ENCODE peak calls at places on chromosomes 4 and X, in eight cellular contexts. R, T, E, N, Z, K, H and X are unnamed samples.

GRCh38 chr4:140448162-140448561 is 20.7 kb upstream of the CLGN start:
- DNase-seq in R (no peak), T (no peak), E (no peak), N (no peak), Z (peak; percentile 68), K (no peak), H (peak; percentile 15), X (no peak)

GRCh38 chr4:20431422-20432014 is 179.8 kb downstream of the SLIT2 start:
- DNase-seq in R (no peak), T (peak; percentile 54), E (peak; percentile 24), N (no peak), Z (no peak), K (peak; percentile 43), H (peak; percentile 23), X (no peak)

GRCh38 chr4:6416518-6417286 is 55.7 kb downstream of the PPP2R2C start:
- DNase-seq in R (no peak), T (peak; percentile 5), E (no peak), N (no peak), Z (no peak), K (no peak), H (no peak), X (no peak)

GRCh38 chrX:111095974-111096870 is at the start of gene PAK3:
- DNase-seq in R (no peak), T (peak; percentile 86), E (peak; percentile 15), N (no peak), Z (peak; percentile 65), K (peak; percentile 1), H (peak; percentile 33), X (peak; percentile 69)

GRCh38 chr4:10253765-10254164 is 137.2 kb upstream of the WDR1 start:
- DNase-seq in R (no peak), T (no peak), E (no peak), N (no peak), Z (no peak), K (no peak), H (no peak), X (peak; percentile 62)

GRCh38 chr4:15469402-15470148 is at the start of gene CC2D2A:
- DNase-seq in R (peak; percentile 38), T (peak; percentile 87), E (peak; percentile 81), N (no peak), Z (peak; percentile 47), K (peak; percentile 67), H (peak; percentile 75), X (peak; percentile 45)

GRCh38 chr4:128061566-128062536 is 739 bp downstream of the LARP1B start:
- DNase-seq in R (peak; percentile 26), T (peak; percentile 86), E (peak; percentile 81), N (peak; percentile 64), Z (peak; percentile 59), K (peak; percentile 64), H (peak; percentile 27), X (peak; percentile 69)

GRCh38 chr4:125432078-125432477 is 117.3 kb downstream of the FAT4 start:
- DNase-seq in R (no peak), T (peak; percentile 88), E (peak; percentile 7), N (peak; percentile 0), Z (no peak), K (no peak), H (peak; percentile 46), X (no peak)

GRCh38 chr4:176814770-176815169 is 22.0 kb upstream of the VEGFC start:
- DNase-seq in R (no peak), T (no peak), E (peak; percentile 82), N (no peak), Z (no peak), K (no peak), H (no peak), X (no peak)

GRCh38 chr4:7949759-7950158 is 10.1 kb upstream of the AFAP1 start:
- DNase-seq in R (no peak), T (no peak), E (no peak), N (no peak), Z (no peak), K (no peak), H (no peak), X (no peak)

GRCh38 chr4:107619065-107619464 is 101.0 kb downstream of the PAPSS1 start:
- DNase-seq in R (no peak), T (peak; percentile 78), E (peak; percentile 90), N (no peak), Z (no peak), K (peak; percentile 44), H (peak; percentile 39), X (peak; percentile 11)

GRCh38 chr4:8766610-8767009 is 105.0 kb downstream of the HMX1 start:
- DNase-seq in R (no peak), T (no peak), E (no peak), N (no peak), Z (no peak), K (no peak), H (no peak), X (no peak)

GRCh38 chr4:38073596-38074234 is 113.5 kb downstream of the PTTG2 start:
- DNase-seq in R (no peak), T (no peak), E (peak; percentile 46), N (no peak), Z (no peak), K (no peak), H (no peak), X (no peak)

GRCh38 chr4:56183344-56183959 is 203.8 kb downstream of the AASDH start:
- DNase-seq in R (no peak), T (peak; percentile 53), E (no peak), N (no peak), Z (no peak), K (peak; percentile 10), H (no peak), X (no peak)

GRCh38 chrX:19810809-19811208 is 76.6 kb downstream of the SH3KBP1 start:
- DNase-seq in R (no peak), T (no peak), E (peak; percentile 70), N (peak; percentile 16), Z (no peak), K (no peak), H (peak; percentile 88), X (no peak)

GRCh38 chr4:48258845-48259397 is 10.7 kb downstream of the TEC start:
- DNase-seq in R (no peak), T (no peak), E (no peak), N (no peak), Z (no peak), K (no peak), H (no peak), X (no peak)

GRCh38 chr4:173531085-173531965 is 1.3 kb upstream of the HAND2 start:
- DNase-seq in R (no peak), T (peak; percentile 45), E (peak; percentile 79), N (no peak), Z (no peak), K (no peak), H (no peak), X (no peak)

GRCh38 chr4:52823478-52824092 is 38.5 kb upstream of the RASL11B start:
- DNase-seq in R (no peak), T (no peak), E (peak; percentile 31), N (no peak), Z (peak; percentile 96), K (no peak), H (peak; percentile 7), X (peak; percentile 92)

GRCh38 chr4:83535945-83536648 is at the start of gene GPAT3:
- DNase-seq in R (peak; percentile 78), T (peak; percentile 71), E (peak; percentile 86), N (peak; percentile 64), Z (peak; percentile 87), K (peak; percentile 44), H (peak; percentile 60), X (peak; percentile 82)

GRCh38 chr4:72408568-72408967 is 160.5 kb downstream of the ADAMTS3 start:
- DNase-seq in R (no peak), T (no peak), E (no peak), N (no peak), Z (no peak), K (no peak), H (no peak), X (no peak)

GRCh38 chr4:15976456-15977096 is 13.6 kb upstream of the FGFBP2 start:
- DNase-seq in R (no peak), T (peak; percentile 65), E (peak; percentile 20), N (no peak), Z (no peak), K (no peak), H (no peak), X (no peak)

GRCh38 chrX:48936429-48937064 is 17.7 kb upstream of the PIM2 start:
- DNase-seq in R (no peak), T (no peak), E (no peak), N (no peak), Z (no peak), K (no peak), H (no peak), X (no peak)
- H3K4me2 ChIP-seq in R (no peak overlapping the region), T (no peak overlapping the region), E (no peak overlapping the region), N (no peak overlapping the region), Z (no peak overlapping the region), K (no peak overlapping the region), H (no peak overlapping the region), X (no peak overlapping the region)

DNA sequence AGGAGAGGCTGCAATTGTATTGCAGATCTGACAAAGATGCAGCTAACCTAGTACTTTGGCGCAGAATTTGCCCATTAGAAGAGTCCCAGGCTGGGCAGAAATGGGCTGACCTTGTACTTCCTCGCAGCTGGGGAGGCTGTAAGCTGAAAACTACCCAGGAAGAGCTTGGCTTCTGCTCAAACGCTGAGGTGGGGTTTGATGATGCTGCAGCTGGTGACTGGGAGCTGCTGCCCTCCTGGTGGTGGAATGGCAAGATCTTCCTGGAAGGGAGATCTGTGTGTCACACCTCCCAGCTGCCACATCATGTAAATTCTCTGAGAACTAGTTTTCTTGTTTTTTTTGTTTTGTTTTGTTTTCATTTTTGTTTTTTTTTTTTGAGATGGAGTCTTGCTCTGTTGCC is 17.4 kb downstream of the CCNG2 start:
- DNase-seq in R (no peak), T (peak; percentile 53), E (peak; percentile 82), N (no peak), Z (no peak), K (no peak), H (no peak), X (no peak)
- H3K4me1 ChIP-seq in R (no peaks in the 10 kb centered on the region), T (no peaks in the 10 kb centered on the region), E (peaks cover 34% of the 10 kb centered on the region), N (no peaks in the 10 kb centered on the region), Z (peaks cover 12% of the 10 kb centered on the region), K (no peaks in the 10 kb centered on the region), H (peaks cover 10% of the 10 kb centered on the region), X (peaks cover 60% of the 10 kb centered on the region)

GRCh38 chr4:78609580-78609979 is 58.0 kb downstream of the ANXA3 start:
- DNase-seq in R (no peak), T (no peak), E (no peak), N (no peak), Z (no peak), K (no peak), H (no peak), X (no peak)
- H3K4me2 ChIP-seq in R (no peak overlapping the region), T (no peak overlapping the region), E (no peak overlapping the region), N (no peak overlapping the region), Z (no peak overlapping the region), K (no peak overlapping the region), H (no peak overlapping the region), X (no peak overlapping the region)

GRCh38 chr4:182250446-182250845 is 7.2 kb downstream of the TENM3 start:
- DNase-seq in R (no peak), T (no peak), E (no peak), N (no peak), Z (no peak), K (no peak), H (no peak), X (peak; percentile 60)

GRCh38 chr4:182255421-182256190 is 12.4 kb downstream of the TENM3 start:
- DNase-seq in R (peak; percentile 5), T (peak; percentile 63), E (no peak), N (no peak), Z (no peak), K (no peak), H (no peak), X (no peak)

GRCh38 chr4:182251116-182251515 is 7.9 kb downstream of the TENM3 start:
- DNase-seq in R (no peak), T (no peak), E (no peak), N (no peak), Z (no peak), K (no peak), H (no peak), X (no peak)

GRCh38 chr4:182257503-182257902 is 14.3 kb downstream of the TENM3 start:
- DNase-seq in R (no peak), T (no peak), E (no peak), N (no peak), Z (no peak), K (no peak), H (no peak), X (no peak)

GRCh38 chr4:182254381-182254780 is 11.2 kb downstream of the TENM3 start:
- DNase-seq in R (no peak), T (no peak), E (no peak), N (no peak), Z (no peak), K (no peak), H (no peak), X (no peak)
- H3K4me1 ChIP-seq in R (no peaks in the 10 kb centered on the region), T (peaks cover 2% of the 10 kb centered on the region), E (no peaks in the 10 kb centered on the region), N (no peaks in the 10 kb centered on the region), Z (no peaks in the 10 kb centered on the region), K (no peaks in the 10 kb centered on the region), H (no peaks in the 10 kb centered on the region), X (peaks cover 17% of the 10 kb centered on the region)